ENCODE peak calls at places on chromosomes 2 and 18, in eight cellular contexts. One of them, this sample, is unnamed.

GRCh38 chr2:216171043-216171442 is 61.9 kb downstream of the XRCC5 start:
- DNase-seq in suprapubic skin: no peak
- DNase-seq in GM23338: no peak
- DNase-seq in HCT116: no peak
- DNase-seq in spleen: no peak
- DNase-seq in SK-N-SH: no peak
- DNase-seq in GM12892: no peak
- DNase-seq in sigmoid colon: no peak
- DNase-seq in this sample: peak; percentile 79

GRCh38 chr2:97720746-97721145 is 7.4 kb downstream of the ZAP70 start:
- DNase-seq in GM12892: no peak
- DNase-seq in HCT116: no peak
- DNase-seq in GM23338: no peak
- DNase-seq in spleen: peak; percentile 18
- DNase-seq in suprapubic skin: no peak
- DNase-seq in sigmoid colon: no peak
- DNase-seq in SK-N-SH: no peak
- DNase-seq in this sample: no peak

GRCh38 chr18:56982756-56983155 is 164.1 kb upstream of the BOD1L2 start:
- DNase-seq in GM12892: no peak
- DNase-seq in spleen: no peak
- DNase-seq in SK-N-SH: no peak
- DNase-seq in sigmoid colon: no peak
- DNase-seq in suprapubic skin: no peak
- DNase-seq in HCT116: no peak
- DNase-seq in GM23338: no peak
- DNase-seq in this sample: no peak

GRCh38 chr2:75647771-75648170 is 1.2 kb downstream of the MRPL19 start:
- DNase-seq in SK-N-SH: no peak
- DNase-seq in spleen: no peak
- DNase-seq in GM12892: no peak
- DNase-seq in HCT116: no peak
- DNase-seq in GM23338: peak; percentile 19
- DNase-seq in sigmoid colon: no peak
- DNase-seq in suprapubic skin: no peak
- DNase-seq in this sample: no peak

GRCh38 chr2:28613616-28614501 is 118.0 kb downstream of the PLB1 start:
- DNase-seq in sigmoid colon: no peak
- DNase-seq in HCT116: peak; percentile 47
- DNase-seq in GM23338: no peak
- DNase-seq in suprapubic skin: no peak
- DNase-seq in SK-N-SH: no peak
- DNase-seq in spleen: peak; percentile 46
- DNase-seq in GM12892: no peak
- DNase-seq in this sample: no peak

GRCh38 chr18:79657342-79657996 is 22.1 kb upstream of the CTDP1 start:
- DNase-seq in suprapubic skin: no peak
- DNase-seq in sigmoid colon: no peak
- DNase-seq in SK-N-SH: no peak
- DNase-seq in GM23338: peak; percentile 72
- DNase-seq in GM12892: no peak
- DNase-seq in HCT116: no peak
- DNase-seq in spleen: no peak
- DNase-seq in this sample: no peak

GRCh38 chr2:97716695-97717617 is 3.6 kb downstream of the ZAP70 start:
- DNase-seq in sigmoid colon: peak; percentile 54
- DNase-seq in SK-N-SH: no peak
- DNase-seq in GM23338: no peak
- DNase-seq in suprapubic skin: peak; percentile 34
- DNase-seq in spleen: peak; percentile 67
- DNase-seq in HCT116: no peak
- DNase-seq in GM12892: no peak
- DNase-seq in this sample: no peak

GRCh38 chr2:190554357-190555006 is 20.0 kb upstream of the NEMP2 start:
- DNase-seq in HCT116: no peak
- DNase-seq in GM23338: peak; percentile 51
- DNase-seq in sigmoid colon: no peak
- DNase-seq in SK-N-SH: no peak
- DNase-seq in spleen: no peak
- DNase-seq in GM12892: no peak
- DNase-seq in suprapubic skin: no peak
- DNase-seq in this sample: no peak

GRCh38 chr2:71788601-71789240 is 335.4 kb downstream of the DYSF start:
- DNase-seq in SK-N-SH: no peak
- DNase-seq in sigmoid colon: peak; percentile 40
- DNase-seq in HCT116: no peak
- DNase-seq in suprapubic skin: peak; percentile 36
- DNase-seq in spleen: peak; percentile 34
- DNase-seq in GM12892: no peak
- DNase-seq in GM23338: no peak
- DNase-seq in this sample: no peak

GRCh38 chr2:219220652-219221402 is 2.1 kb upstream of the ABCB6 start:
- DNase-seq in GM23338: no peak
- DNase-seq in GM12892: no peak
- DNase-seq in SK-N-SH: no peak
- DNase-seq in spleen: no peak
- DNase-seq in HCT116: no peak
- DNase-seq in suprapubic skin: peak; percentile 72
- DNase-seq in sigmoid colon: no peak
- DNase-seq in this sample: no peak

GRCh38 chr18:13447621-13448020 is 229.1 kb downstream of the LDLRAD4 start:
- DNase-seq in sigmoid colon: no peak
- DNase-seq in HCT116: no peak
- DNase-seq in GM23338: peak; percentile 48
- DNase-seq in GM12892: no peak
- DNase-seq in suprapubic skin: peak; percentile 50
- DNase-seq in spleen: no peak
- DNase-seq in SK-N-SH: peak; percentile 55
- DNase-seq in this sample: no peak

GRCh38 chr2:197596751-197597150 is 78.6 kb downstream of the RFTN2 start:
- DNase-seq in spleen: no peak
- DNase-seq in suprapubic skin: no peak
- DNase-seq in GM12892: no peak
- DNase-seq in HCT116: no peak
- DNase-seq in SK-N-SH: no peak
- DNase-seq in GM23338: no peak
- DNase-seq in sigmoid colon: no peak
- DNase-seq in this sample: no peak

GRCh38 chr2:197604117-197604516 is 71.3 kb downstream of the RFTN2 start:
- DNase-seq in HCT116: no peak
- DNase-seq in sigmoid colon: no peak
- DNase-seq in GM23338: no peak
- DNase-seq in suprapubic skin: no peak
- DNase-seq in SK-N-SH: no peak
- DNase-seq in spleen: no peak
- DNase-seq in GM12892: no peak
- DNase-seq in this sample: no peak

GRCh38 chr2:197599285-197599965 is 76.0 kb downstream of the RFTN2 start:
- DNase-seq in GM23338: peak; percentile 82
- DNase-seq in SK-N-SH: peak; percentile 48
- DNase-seq in sigmoid colon: no peak
- DNase-seq in suprapubic skin: no peak
- DNase-seq in HCT116: peak; percentile 46
- DNase-seq in spleen: no peak
- DNase-seq in GM12892: peak; percentile 36
- DNase-seq in this sample: no peak

GRCh38 chr2:197598450-197598849 is 76.9 kb downstream of the RFTN2 start:
- DNase-seq in spleen: no peak
- DNase-seq in GM12892: no peak
- DNase-seq in HCT116: no peak
- DNase-seq in sigmoid colon: no peak
- DNase-seq in SK-N-SH: no peak
- DNase-seq in suprapubic skin: no peak
- DNase-seq in GM23338: no peak
- DNase-seq in this sample: no peak

DNA sequence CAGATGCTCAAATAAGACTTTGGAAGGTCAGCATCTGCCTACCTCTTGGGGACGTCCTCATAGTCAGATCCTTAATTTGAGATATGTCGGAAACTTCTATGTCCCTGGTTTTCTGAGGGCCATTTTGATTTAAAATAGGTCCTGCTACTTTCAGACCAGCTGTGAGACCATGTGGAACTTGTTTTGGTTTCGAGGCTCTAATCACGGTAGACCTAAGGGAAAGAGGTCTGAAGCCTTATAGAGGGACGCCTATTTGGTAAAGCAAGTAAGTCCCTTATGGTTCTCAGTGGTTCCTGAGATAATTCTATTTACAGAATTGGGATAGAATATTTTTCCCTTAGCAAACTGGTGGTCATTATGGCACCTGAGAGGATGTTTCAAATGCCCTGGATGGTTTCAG is 75.1 kb downstream of the RFTN2 start:
- DNase-seq in GM12892: no peak
- DNase-seq in spleen: no peak
- DNase-seq in sigmoid colon: no peak
- DNase-seq in suprapubic skin: no peak
- DNase-seq in GM23338: no peak
- DNase-seq in SK-N-SH: no peak
- DNase-seq in HCT116: no peak
- DNase-seq in this sample: no peak
- TF ChIP-seq POLR2AphosphoS5 in GM12892: no peak
- TF ChIP-seq POLR2AphosphoS5 in spleen: no peak
- TF ChIP-seq POLR2AphosphoS5 in sigmoid colon: no peak
- TF ChIP-seq POLR2AphosphoS5 in suprapubic skin: no peak
- TF ChIP-seq POLR2AphosphoS5 in GM23338: no peak
- TF ChIP-seq POLR2AphosphoS5 in SK-N-SH: no peak
- TF ChIP-seq POLR2AphosphoS5 in HCT116: no peak
- TF ChIP-seq POLR2AphosphoS5 in this sample: no peak

DNA sequence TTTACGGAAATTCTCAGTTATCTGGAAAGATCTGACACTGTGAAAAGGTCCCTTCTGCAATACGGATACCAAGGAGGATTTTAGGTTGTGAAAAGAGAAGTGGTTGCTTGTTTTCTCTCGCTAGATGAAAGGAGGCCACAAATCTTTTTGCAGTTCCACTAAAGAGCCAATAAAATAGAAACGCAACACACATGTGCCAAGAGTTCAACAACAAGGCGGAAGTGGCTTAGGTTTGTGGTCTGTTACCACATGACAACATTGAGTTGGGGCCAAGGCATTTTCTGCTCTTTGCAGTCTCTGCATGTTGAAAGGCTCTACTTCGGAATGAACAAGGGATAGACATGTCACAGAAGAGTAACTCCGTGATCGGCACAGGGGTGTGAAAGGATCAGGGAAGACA is 115.7 kb upstream of the OSR1 start:
- DNase-seq in GM23338: no peak
- DNase-seq in SK-N-SH: no peak
- DNase-seq in spleen: no peak
- DNase-seq in suprapubic skin: peak; percentile 65
- DNase-seq in GM12892: no peak
- DNase-seq in sigmoid colon: peak; percentile 68
- DNase-seq in HCT116: no peak
- DNase-seq in this sample: peak; percentile 60
- TF ChIP-seq POLR2AphosphoS5 in GM23338: no peak
- TF ChIP-seq POLR2AphosphoS5 in SK-N-SH: no peak
- TF ChIP-seq POLR2AphosphoS5 in spleen: no peak
- TF ChIP-seq POLR2AphosphoS5 in suprapubic skin: no peak
- TF ChIP-seq POLR2AphosphoS5 in GM12892: no peak
- TF ChIP-seq POLR2AphosphoS5 in sigmoid colon: peak; percentile 27
- TF ChIP-seq POLR2AphosphoS5 in HCT116: no peak
- TF ChIP-seq POLR2AphosphoS5 in this sample: no peak

DNA sequence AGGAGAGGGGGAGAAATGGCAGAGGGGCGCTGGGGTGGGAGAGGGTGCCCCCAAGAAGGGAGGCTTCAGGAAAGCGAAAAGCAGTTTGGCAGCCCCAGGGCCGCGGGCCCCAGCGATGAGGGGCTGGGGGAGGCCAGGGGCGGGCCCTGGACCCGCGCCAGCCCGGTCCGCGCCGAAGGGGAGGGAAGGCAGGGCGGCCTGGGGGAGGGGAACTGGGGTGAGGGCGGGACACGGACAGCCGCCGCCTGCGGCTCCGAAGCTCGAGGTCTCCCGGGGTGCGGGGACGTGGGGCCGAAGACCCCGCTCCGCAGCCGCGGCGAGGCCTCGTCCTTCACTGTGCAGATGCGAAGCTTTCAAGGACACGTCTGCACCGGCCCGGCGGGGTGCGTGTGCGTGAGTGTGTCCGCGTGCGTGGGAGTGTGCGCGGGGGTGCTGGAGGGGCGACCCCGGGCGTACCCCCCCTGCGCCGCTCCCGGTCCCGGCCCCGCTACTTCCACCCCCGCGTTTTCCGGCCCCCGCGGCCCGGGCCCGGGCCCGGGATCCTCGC is 1.3 kb downstream of the DNMT3A start:
- DNase-seq in suprapubic skin: no peak
- DNase-seq in SK-N-SH: peak; percentile 91
- DNase-seq in sigmoid colon: peak; percentile 77
- DNase-seq in GM12892: no peak
- DNase-seq in HCT116: no peak
- DNase-seq in GM23338: peak; percentile 47
- DNase-seq in spleen: peak; percentile 84
- DNase-seq in this sample: no peak
- TF ChIP-seq POLR2AphosphoS5 in suprapubic skin: no peak
- TF ChIP-seq POLR2AphosphoS5 in SK-N-SH: no peak
- TF ChIP-seq POLR2AphosphoS5 in sigmoid colon: peak; percentile 41
- TF ChIP-seq POLR2AphosphoS5 in GM12892: no peak
- TF ChIP-seq POLR2AphosphoS5 in HCT116: no peak
- TF ChIP-seq POLR2AphosphoS5 in GM23338: no peak
- TF ChIP-seq POLR2AphosphoS5 in spleen: peak; percentile 35
- TF ChIP-seq POLR2AphosphoS5 in this sample: no peak

DNA sequence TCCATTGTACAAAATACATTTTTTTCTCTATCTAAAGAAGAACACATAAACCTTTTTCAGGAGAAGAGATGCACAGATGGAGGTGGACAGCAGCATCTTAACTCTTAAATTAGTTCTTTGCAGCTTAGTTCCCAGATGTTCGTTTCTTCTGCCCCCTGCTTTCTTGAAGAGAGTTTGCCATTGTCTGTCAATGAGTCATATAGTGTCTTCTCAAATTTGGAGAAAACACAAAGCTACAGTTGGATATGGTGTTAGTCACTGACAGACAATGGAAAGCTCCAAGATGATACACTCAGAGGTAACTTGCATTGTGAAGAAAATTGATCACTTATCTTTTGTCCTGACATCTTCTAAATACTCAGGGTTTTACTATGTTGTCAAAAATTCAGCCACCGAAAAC is 48.8 kb upstream of the TMEFF2 start:
- DNase-seq in sigmoid colon: no peak
- DNase-seq in HCT116: no peak
- DNase-seq in GM23338: no peak
- DNase-seq in GM12892: no peak
- DNase-seq in suprapubic skin: no peak
- DNase-seq in spleen: no peak
- DNase-seq in SK-N-SH: no peak
- DNase-seq in this sample: no peak
- TF ChIP-seq POLR2AphosphoS5 in sigmoid colon: no peak
- TF ChIP-seq POLR2AphosphoS5 in HCT116: no peak
- TF ChIP-seq POLR2AphosphoS5 in GM23338: no peak
- TF ChIP-seq POLR2AphosphoS5 in GM12892: no peak
- TF ChIP-seq POLR2AphosphoS5 in suprapubic skin: no peak
- TF ChIP-seq POLR2AphosphoS5 in spleen: no peak
- TF ChIP-seq POLR2AphosphoS5 in SK-N-SH: no peak
- TF ChIP-seq POLR2AphosphoS5 in this sample: no peak

This sample was measured in SK-N-MC.